ENCODE peak calls at places on chromosomes 3 and 15, in six cellular contexts. U, S, M, Q, L and O are unnamed samples.

GRCh38 chr3:34783881-34784280 is 855.4 kb upstream of the ARPP21 start:
- DNase-seq in U (no peak), S (no peak), Q (no peak), L (no peak), M (no peak), O (no peak)

GRCh38 chr3:192850501-192850981 is 67.1 kb downstream of the MB21D2 start:
- DNase-seq in U (no peak), L (no peak), S (no peak), M (no peak), Q (no peak), O (no peak)

GRCh38 chr15:58951388-58952060 is 18.0 kb upstream of the SLTM start:
- DNase-seq in S (no peak), M (no peak), L (no peak), Q (no peak), U (no peak), O (no peak)

GRCh38 chr3:46853441-46854410 is 9.5 kb downstream of the MYL3 start:
- DNase-seq in U (no peak), S (no peak), Q (no peak), M (no peak), L (peak; percentile 36), O (peak; percentile 43)

GRCh38 chr3:187994221-187995085 is 159.5 kb upstream of the LPP start:
- DNase-seq in Q (no peak), U (no peak), L (no peak), S (no peak), M (no peak), O (no peak)

GRCh38 chr3:191260431-191261303 is 61.6 kb downstream of the OSTN start:
- DNase-seq in L (no peak), U (no peak), S (no peak), M (no peak), Q (no peak), O (no peak)

GRCh38 chr3:57559526-57559925 is 3.5 kb downstream of the PDE12 start:
- DNase-seq in M (no peak), Q (no peak), L (no peak), U (no peak), S (no peak), O (no peak)

GRCh38 chr3:26099692-26100091 is 309.8 kb downstream of the OXSM start:
- DNase-seq in Q (no peak), U (no peak), L (peak; percentile 51), M (no peak), S (no peak), O (no peak)

GRCh38 chr3:192930585-192930984 is 12.9 kb upstream of the MB21D2 start:
- DNase-seq in L (no peak), Q (no peak), S (no peak), M (no peak), U (no peak), O (no peak)

GRCh38 chr3:137409584-137409983 is 354.5 kb upstream of the SOX14 start:
- DNase-seq in S (no peak), U (no peak), L (no peak), M (no peak), Q (no peak), O (no peak)

GRCh38 chr3:165193392-165194268 is 2.6 kb downstream of the SLITRK3 start:
- DNase-seq in U (no peak), S (peak; percentile 35), M (no peak), Q (no peak), L (no peak), O (no peak)

GRCh38 chr15:70061086-70061370 is 36.7 kb downstream of the TLE3 start:
- DNase-seq in S (no peak), M (no peak), L (no peak), U (no peak), Q (no peak), O (no peak)

GRCh38 chr3:23202203-23202920 is 765 bp upstream of the UBE2E2 start:
- DNase-seq in S (no peak), U (peak; percentile 5), L (peak; percentile 68), M (no peak), Q (no peak), O (no peak)

GRCh38 chr15:82768414-82769081 is 37.3 kb downstream of the FSD2 start:
- DNase-seq in M (peak; percentile 41), U (no peak), Q (no peak), S (no peak), L (no peak), O (no peak)

GRCh38 chr3:88301273-88302002 is 151.7 kb downstream of the C3orf38 start:
- DNase-seq in M (no peak), S (no peak), U (no peak), L (no peak), Q (no peak), O (no peak)

GRCh38 chr3:15271785-15272381 is 60.5 kb downstream of the SH3BP5 start:
- DNase-seq in U (no peak), L (peak; percentile 69), Q (peak; percentile 88), M (no peak), S (no peak), O (peak; percentile 78)

GRCh38 chr3:104564045-104564643 is 802.6 kb upstream of the ALCAM start:
- DNase-seq in M (no peak), Q (no peak), S (no peak), U (no peak), L (no peak), O (no peak)

GRCh38 chr3:48155122-48155521 is 33.1 kb downstream of the CDC25A start:
- DNase-seq in Q (no peak), M (no peak), L (no peak), S (no peak), U (no peak), O (no peak)

GRCh38 chr3:39577541-39577940 is 110.1 kb downstream of the MOBP start:
- DNase-seq in M (no peak), U (no peak), S (peak; percentile 31), L (no peak), Q (no peak), O (no peak)

GRCh38 chr3:95971573-95971972 is 842.8 kb upstream of the EPHA6 start:
- DNase-seq in M (no peak), U (no peak), S (no peak), L (no peak), Q (no peak), O (no peak)

GRCh38 chr15:58369261-58369699 is 62.5 kb upstream of the LIPC start:
- DNase-seq in L (no peak), Q (no peak), M (no peak), U (no peak), S (no peak), O (no peak)

GRCh38 chr3:158381274-158381868 is 189.6 kb upstream of the MLF1 start:
- DNase-seq in U (no peak), Q (no peak), S (no peak), L (no peak), M (no peak), O (no peak)

GRCh38 chr15:39963806-39964205 is 29.9 kb downstream of the EIF2AK4 start:
- DNase-seq in U (no peak), L (no peak), Q (no peak), M (no peak), S (no peak), O (no peak)

GRCh38 chr3:184564685-184565385 is 3.2 kb downstream of the EPHB3 start:
- DNase-seq in U (no peak), S (no peak), M (no peak), L (no peak), Q (peak; percentile 12), O (no peak)

GRCh38 chr3:71172176-71172575 is 411.4 kb downstream of the FOXP1 start:
- DNase-seq in S (no peak), Q (no peak), U (no peak), M (no peak), L (no peak), O (no peak)

GRCh38 chr3:66582721-66583141 is 81.9 kb upstream of the LRIG1 start:
- DNase-seq in M (peak; percentile 20), L (no peak), Q (no peak), S (no peak), U (no peak), O (no peak)

GRCh38 chr3:46663611-46664135 is 29.8 kb downstream of the ALS2CL start:
- DNase-seq in M (no peak), S (no peak), L (peak; percentile 57), Q (peak; percentile 39), U (no peak), O (no peak)

GRCh38 chr3:128392812-128393544 is 73.7 kb downstream of the DNAJB8 start:
- DNase-seq in M (no peak), Q (peak; percentile 50), S (no peak), U (no peak), L (no peak), O (no peak)

GRCh38 chr3:126659915-126660886 is 5.3 kb upstream of the TXNRD3 start:
- DNase-seq in L (no peak), S (no peak), U (no peak), Q (no peak), M (no peak), O (no peak)

GRCh38 chr15:83815506-83815905 is 161.6 kb downstream of the ADAMTSL3 start:
- DNase-seq in S (peak; percentile 5), L (no peak), U (no peak), M (no peak), Q (no peak), O (no peak)

GRCh38 chr3:32483772-32484171 is 18.9 kb downstream of the CMTM6 start:
- DNase-seq in L (no peak), S (no peak), U (no peak), Q (no peak), M (no peak), O (no peak)

GRCh38 chr15:52103217-52104207 is 9.1 kb downstream of the BCL2L10 start:
- DNase-seq in L (peak; percentile 60), S (no peak), U (peak; percentile 50), M (peak; percentile 70), Q (no peak), O (no peak)

GRCh38 chr3:36842275-36842674 is 77.9 kb upstream of the DCLK3 start:
- DNase-seq in L (no peak), Q (no peak), S (no peak), U (no peak), M (no peak), O (no peak)

GRCh38 chr15:59976480-59976879 is 27.6 kb upstream of the FOXB1 start:
- DNase-seq in L (no peak), M (no peak), S (no peak), U (no peak), Q (no peak), O (no peak)
- H3K27ac ChIP-seq in L (no peak overlapping the region), M (no peak overlapping the region), S (no peak overlapping the region), U (no peak overlapping the region), Q (no peak overlapping the region), O (no peak overlapping the region)

GRCh38 chr3:123346041-123346440 is 102.8 kb downstream of the ADCY5 start:
- DNase-seq in U (no peak), L (peak; percentile 19), Q (no peak), S (no peak), M (no peak), O (no peak)
- H3K27ac ChIP-seq in U (peak overlapping the region; percentile 66), L (peak overlapping the region; percentile 66), Q (no peak overlapping the region), S (no peak overlapping the region), M (no peak overlapping the region), O (no peak overlapping the region)

GRCh38 chr3:4523710-4524422 is 30.7 kb downstream of the ITPR1 start:
- DNase-seq in M (no peak), U (no peak), L (no peak), Q (no peak), S (no peak), O (no peak)
- H3K27ac ChIP-seq in M (no peak overlapping the region), U (peak overlapping the region; percentile 75), L (no peak overlapping the region), Q (no peak overlapping the region), S (no peak overlapping the region), O (peak overlapping the region; percentile 34)

DNA sequence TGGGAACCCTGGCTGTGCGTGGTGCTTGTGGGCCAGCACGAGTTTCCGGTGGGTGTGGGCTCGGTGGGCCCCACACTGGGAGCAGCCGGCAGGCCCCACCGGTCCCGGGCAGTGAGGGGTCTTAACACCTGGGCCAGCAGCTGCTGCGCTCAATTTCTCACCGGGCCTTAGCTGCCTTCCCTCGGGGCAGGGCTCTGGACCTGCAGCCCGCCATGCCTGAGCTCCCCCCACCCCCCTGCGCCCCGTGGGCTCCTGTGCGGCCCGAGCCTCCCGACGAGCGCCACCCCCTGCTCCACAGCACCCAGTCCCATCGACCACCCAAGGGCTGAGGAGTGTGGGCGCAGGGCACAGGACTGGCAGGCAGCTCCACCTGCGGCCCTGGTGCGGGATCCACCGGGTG is 49.4 kb downstream of the TM4SF18 start:
- DNase-seq in M (no peak), U (no peak), Q (no peak), S (no peak), L (no peak), O (peak; percentile 70)
- H3K27ac ChIP-seq in M (no peak overlapping the region), U (no peak overlapping the region), Q (no peak overlapping the region), S (no peak overlapping the region), L (no peak overlapping the region), O (no peak overlapping the region)